ENCODE peak calls at places on chromosomes 6 and 20, in five cellular contexts. B, L, G, A and P are unnamed samples.
A peak's percentile ranks its signal among the peaks of the same experiment; 100 is the strongest.

GRCh38 chr6:44058617-44059358 is 68.5 kb downstream of the MRPL14 start:
- DNase-seq in B (no peak), L (peak; percentile 97), G (no peak), A (no peak), P (peak; percentile 95)

GRCh38 chr20:34948030-34948429 is 7.6 kb downstream of the GSS start:
- DNase-seq in B (no peak), L (peak; percentile 48), G (no peak), A (no peak), P (peak; percentile 71)

GRCh38 chr6:18395851-18396187 is 8.7 kb downstream of the RNF144B start:
- DNase-seq in B (no peak), L (peak; percentile 35), G (no peak), A (no peak), P (no peak)

GRCh38 chr6:34341481-34341971 is 50.9 kb downstream of the NUDT3 start:
- DNase-seq in B (no peak), L (no peak), G (no peak), A (no peak), P (peak; percentile 38)

GRCh38 chr6:29912840-29913239 is 29.5 kb upstream of the HLA-A start:
- DNase-seq in B (no peak), L (no peak), G (no peak), A (no peak), P (no peak)

GRCh38 chr6:154928325-154928922 is 66.7 kb upstream of the TIAM2 start:
- DNase-seq in B (peak; percentile 77), L (peak; percentile 64), G (peak; percentile 47), A (peak; percentile 61), P (peak; percentile 13)

GRCh38 chr6:53773044-53773696 is 21.6 kb upstream of the LRRC1 start:
- DNase-seq in B (no peak), L (no peak), G (no peak), A (no peak), P (no peak)

GRCh38 chr6:55174211-55175013 is at the start of gene HCRTR2:
- DNase-seq in B (no peak), L (no peak), G (no peak), A (no peak), P (no peak)

GRCh38 chr6:116705917-116706316 is 24.9 kb downstream of the KPNA5 start:
- DNase-seq in B (no peak), L (no peak), G (no peak), A (no peak), P (no peak)

GRCh38 chr6:113690255-113690956 is 166.7 kb upstream of the MARCKS start:
- DNase-seq in B (no peak), L (peak; percentile 76), G (no peak), A (peak; percentile 6), P (peak; percentile 68)

GRCh38 chr20:13147971-13148370 is 73.1 kb upstream of the ISM1 start:
- DNase-seq in B (no peak), L (no peak), G (no peak), A (no peak), P (no peak)

GRCh38 chr20:905396-905961 is 10.7 kb downstream of the ANGPT4 start:
- DNase-seq in B (no peak), L (no peak), G (no peak), A (no peak), P (no peak)

GRCh38 chr20:52991783-52992182 is 19.6 kb downstream of the TSHZ2 start:
- DNase-seq in B (no peak), L (no peak), G (no peak), A (no peak), P (peak; percentile 35)

GRCh38 chr6:109255946-109256628 is 126.2 kb downstream of the CD164 start:
- DNase-seq in B (no peak), L (no peak), G (no peak), A (peak; percentile 75), P (no peak)

GRCh38 chr6:118750143-118750542 is 98.8 kb upstream of the CEP85L start:
- DNase-seq in B (no peak), L (no peak), G (no peak), A (no peak), P (no peak)

GRCh38 chr6:169807219-169807618 is 55.8 kb downstream of the ERMARD start:
- DNase-seq in B (no peak), L (no peak), G (no peak), A (no peak), P (no peak)

GRCh38 chr20:44167736-44168135 is 19.3 kb downstream of the JPH2 start:
- DNase-seq in B (no peak), L (no peak), G (no peak), A (no peak), P (no peak)

GRCh38 chr20:38173237-38174156 is 8.4 kb upstream of the TGM2 start:
- DNase-seq in B (no peak), L (peak; percentile 80), G (no peak), A (no peak), P (peak; percentile 42)